ENCODE peak calls at places on chromosomes 13 and 19, in five cellular contexts. T, U, D, R and E are unnamed samples.

GRCh38 chr19:18264428-18264827 is 9.8 kb downstream of the IQCN start:
- DNase-seq in T (no peak), U (no peak), D (no peak), R (no peak), E (no peak)

GRCh38 chr19:5136060-5136855 is 167.3 kb downstream of the KDM4B start:
- DNase-seq in T (no peak), U (no peak), D (no peak), R (no peak), E (no peak)

GRCh38 chr13:98142427-98143156 is at the start of gene FARP1:
- DNase-seq in T (peak), U (peak), D (no peak), R (peak), E (peak)

GRCh38 chr19:16330368-16330801 is 5.8 kb downstream of the KLF2 start:
- DNase-seq in T (peak), U (peak), D (no peak), R (no peak), E (no peak)

GRCh38 chr19:36719687-36720556 is 32.5 kb downstream of the ZNF567 start:
- DNase-seq in T (no peak), U (no peak), D (no peak), R (no peak), E (peak)

GRCh38 chr19:29660835-29661234 is 4.4 kb upstream of the PLEKHF1 start:
- DNase-seq in T (peak), U (no peak), D (no peak), R (no peak), E (no peak)

GRCh38 chr13:100464006-100464405 is 124.6 kb downstream of the GGACT start:
- DNase-seq in T (no peak), U (no peak), D (no peak), R (no peak), E (no peak)

GRCh38 chr19:45322311-45322710 is 364 bp downstream of the CKM start:
- DNase-seq in T (no peak), U (no peak), D (no peak), R (peak), E (peak)

GRCh38 chr19:35977446-35978222 is 17.4 kb upstream of the SDHAF1 start:
- DNase-seq in T (no peak), U (peak), D (no peak), R (peak), E (no peak)

GRCh38 chr19:18304496-18305312 is 18.2 kb downstream of the LSM4 start:
- DNase-seq in T (peak), U (peak), D (no peak), R (no peak), E (peak)

GRCh38 chr19:48922548-48923490 is 10.7 kb upstream of the DHDH start:
- DNase-seq in T (no peak), U (no peak), D (no peak), R (no peak), E (no peak)

GRCh38 chr13:94558721-94559120 is 37.2 kb downstream of the TGDS start:
- DNase-seq in T (no peak), U (no peak), D (no peak), R (no peak), E (no peak)

GRCh38 chr19:10226376-10227214 is 4.5 kb downstream of the S1PR2 start:
- DNase-seq in T (peak), U (no peak), D (no peak), R (no peak), E (no peak)

GRCh38 chr19:18932216-18932841 is 8.7 kb downstream of the HOMER3 start:
- DNase-seq in T (peak), U (peak), D (no peak), R (no peak), E (peak)

GRCh38 chr19:54262066-54262465 is 5.0 kb upstream of the LILRB5 start:
- DNase-seq in T (no peak), U (no peak), D (no peak), R (no peak), E (no peak)